ENCODE peak calls at places on chromosomes 13 and 19, in ten cellular contexts. C is NCI-H82; I is cerebellum; X is fibroblast of pulmonary artery; D is WTC11; W is stimulated activated CD8-positive, alpha-beta memory T cell treated with anti-CD3 and anti-CD28 coated beads, Interleukin-2, amount 100 ng/mL, for 48 hours; R is spleen; N is vagina; A is breast epithelium; B is GDM1. S is an unnamed sample.

GRCh38 chr13:27005976-27006518 is 165.6 kb downstream of the USP12 start:
- DNase-seq in X (no peak), A (no peak), I (no peak), D (no peak), C (no peak), N (no peak), B (no peak), W (no peak), R (peak), S (no peak)

GRCh38 chr13:98835156-98835555 is 82.7 kb upstream of the SLC15A1 start:
- DNase-seq in I (no peak), N (no peak), R (no peak), D (no peak), C (no peak), A (no peak), X (no peak), B (no peak), W (no peak), S (no peak)

GRCh38 chr19:4987692-4988370 is 18.9 kb downstream of the KDM4B start:
- DNase-seq in W (no peak), B (no peak), A (no peak), D (no peak), R (no peak), N (no peak), X (peak), C (no peak), I (no peak), S (no peak)

GRCh38 chr13:52371736-52372247 is 34.2 kb downstream of the THSD1 start:
- DNase-seq in B (no peak), A (no peak), R (no peak), N (no peak), D (no peak), C (peak), I (no peak), X (peak), W (no peak), S (peak)

GRCh38 chr19:48720613-48721296 is 1.2 kb upstream of the MAMSTR start:
- DNase-seq in N (peak), R (peak), I (peak), C (peak), A (peak), W (peak), X (peak), D (peak), B (peak), S (peak)

GRCh38 chr13:18936104-18936503 is 245.5 kb downstream of the TUBA3C start:
- DNase-seq in A (no peak), B (no peak), I (no peak), C (no peak), N (no peak), D (no peak), W (no peak), X (no peak), R (no peak), S (no peak)

GRCh38 chr13:90237852-90238251 is 1109.6 kb upstream of the MIR17HG start:
- DNase-seq in C (no peak), R (no peak), N (no peak), X (no peak), A (no peak), I (no peak), B (no peak), W (no peak), D (no peak), S (no peak)

GRCh38 chr13:75612354-75612753 is 23.8 kb upstream of the LMO7 start:
- DNase-seq in B (no peak), X (no peak), A (no peak), D (no peak), W (no peak), N (no peak), R (no peak), C (no peak), I (no peak), S (no peak)

GRCh38 chr19:6711078-6711361 is 9.4 kb downstream of the C3 start:
- DNase-seq in W (no peak), A (no peak), N (no peak), D (no peak), B (no peak), R (no peak), C (peak), I (no peak), X (no peak), S (no peak)

GRCh38 chr19:47081095-47081494 is 32.5 kb downstream of the ZC3H4 start:
- DNase-seq in R (no peak), B (no peak), A (no peak), W (no peak), N (no peak), D (no peak), C (no peak), I (no peak), X (no peak), S (no peak)

GRCh38 chr19:11405846-11406643 is 13.1 kb downstream of the RGL3 start:
- DNase-seq in D (peak), C (no peak), W (no peak), R (peak), I (no peak), N (no peak), X (peak), A (no peak), B (no peak), S (no peak)

GRCh38 chr19:17765069-17765618 is 13.9 kb downstream of the FCHO1 start:
- DNase-seq in R (peak), A (peak), I (no peak), C (no peak), N (no peak), W (no peak), D (no peak), X (no peak), B (peak), S (no peak)

GRCh38 chr19:7705387-7706187 is 3.7 kb upstream of the FCER2 start:
- DNase-seq in D (no peak), A (peak), C (no peak), B (peak), R (peak), I (no peak), W (peak), N (no peak), X (no peak), S (no peak)

GRCh38 chr13:65603160-65603559 is 1627.0 kb downstream of the PCDH9 start:
- DNase-seq in A (no peak), I (no peak), B (no peak), X (no peak), W (no peak), D (no peak), R (no peak), C (no peak), N (no peak), S (no peak)

GRCh38 chr19:40191836-40192646 is 815 bp downstream of the MAP3K10 start:
- DNase-seq in W (peak), D (peak), I (peak), B (no peak), C (peak), R (peak), X (peak), A (no peak), N (no peak), S (peak)

GRCh38 chr19:4539697-4540581 is at the start of gene LRG1:
- DNase-seq in N (no peak), C (no peak), B (peak), I (no peak), D (no peak), R (peak), W (no peak), A (peak), X (peak), S (no peak)

GRCh38 chr13:39244561-39245230 is 206.4 kb downstream of the NHLRC3 start:
- DNase-seq in W (no peak), X (no peak), I (no peak), R (no peak), A (no peak), C (no peak), N (no peak), B (no peak), D (no peak), S (no peak)

GRCh38 chr13:86399572-86399971 is 600.4 kb upstream of the SLITRK6 start:
- DNase-seq in C (no peak), B (no peak), D (no peak), N (no peak), R (no peak), I (no peak), X (no peak), A (no peak), W (no peak), S (no peak)

GRCh38 chr19:16836115-16836905 is 7.1 kb downstream of the SIN3B start:
- DNase-seq in D (peak), R (peak), W (no peak), N (no peak), B (peak), C (peak), X (no peak), I (peak), A (peak), S (no peak)

GRCh38 chr19:50669319-50670101 is 20.3 kb downstream of the C19orf81 start:
- DNase-seq in X (peak), C (peak), A (no peak), N (no peak), I (peak), B (peak), D (no peak), W (peak), R (no peak), S (peak)

GRCh38 chr19:18014197-18014596 is 6.2 kb downstream of the ARRDC2 start:
- DNase-seq in R (no peak), X (no peak), I (no peak), W (no peak), N (no peak), D (no peak), B (no peak), C (no peak), A (no peak), S (no peak)

GRCh38 chr19:12841094-12841493 is 2.8 kb downstream of the MAST1 start:
- DNase-seq in B (no peak), W (no peak), C (peak), D (peak), I (peak), A (no peak), X (peak), R (no peak), N (no peak), S (no peak)

GRCh38 chr13:62320129-62320724 is 904.6 kb upstream of the PCDH20 start:
- DNase-seq in N (no peak), A (no peak), D (no peak), I (peak), W (no peak), B (no peak), R (no peak), C (peak), X (peak), S (peak)